ENCODE peak calls at places on chromosomes 6 and 20, in nine cellular contexts. E is GM13977, L is neural crest cell, D is fibroblast of mammary gland, U is coronary artery, C is lower leg skin, O is tibial artery, S is adrenal gland, T is astrocyte. P is an unnamed sample.

GRCh38 chr6:144559865-144560603 is 274.9 kb downstream of the UTRN start:
- DNase-seq in S (peak; percentile 26), O (no peak), U (no peak), T (peak; percentile 53), L (no peak), E (no peak), D (no peak), C (no peak), P (no peak)

GRCh38 chr20:44057698-44058675 is 129.0 kb downstream of the JPH2 start:
- DNase-seq in C (peak; percentile 10), E (no peak), D (peak; percentile 85), O (no peak), U (no peak), T (peak; percentile 18), S (no peak), L (no peak), P (no peak)

GRCh38 chr20:50824137-50824536 is 29.3 kb downstream of the BCAS4 start:
- DNase-seq in O (peak; percentile 96), E (no peak), C (no peak), D (peak; percentile 93), U (peak; percentile 94), L (no peak), T (peak; percentile 87), S (peak; percentile 78), P (no peak)

GRCh38 chr6:73704260-73704659 is 8.3 kb downstream of the CD109 start:
- DNase-seq in C (peak; percentile 64), S (no peak), O (no peak), D (peak; percentile 100), T (peak; percentile 98), E (no peak), L (no peak), U (no peak), P (no peak)

GRCh38 chr6:46217671-46218131 is 46.9 kb upstream of the ENPP5 start:
- DNase-seq in E (peak; percentile 42), L (no peak), C (peak; percentile 67), D (peak; percentile 93), O (peak; percentile 89), T (no peak), U (peak; percentile 89), S (peak; percentile 78), P (peak; percentile 62)

GRCh38 chr6:16596890-16597331 is 164.3 kb downstream of the ATXN1 start:
- DNase-seq in O (no peak), C (no peak), D (no peak), E (no peak), L (no peak), S (no peak), T (no peak), U (no peak), P (no peak)

GRCh38 chr6:170178561-170179477 is 112.1 kb downstream of the DLL1 start:
- DNase-seq in D (peak; percentile 85), U (peak; percentile 62), S (peak; percentile 18), C (peak; percentile 85), E (peak; percentile 31), O (no peak), T (peak; percentile 63), L (no peak), P (no peak)

GRCh38 chr6:96542702-96543101 is 20.2 kb upstream of the FHL5 start:
- DNase-seq in U (no peak), S (no peak), O (no peak), E (no peak), L (no peak), C (no peak), D (peak; percentile 15), T (no peak), P (no peak)

GRCh38 chr20:19962958-19963357 is 54.2 kb upstream of the NAA20 start:
- DNase-seq in E (no peak), S (no peak), U (no peak), D (no peak), C (no peak), L (no peak), T (no peak), O (no peak), P (no peak)

GRCh38 chr20:63027425-63028389 is 20.9 kb upstream of the BHLHE23 start:
- DNase-seq in C (no peak), S (no peak), U (no peak), L (no peak), D (no peak), O (no peak), E (peak; percentile 76), T (no peak), P (no peak)

GRCh38 chr6:111985202-111985731 is 68.6 kb upstream of the CCN6 start:
- DNase-seq in E (no peak), O (no peak), U (no peak), S (no peak), L (no peak), D (peak; percentile 94), T (peak; percentile 99), C (peak; percentile 39), P (no peak)

GRCh38 chr20:38115205-38115604 is 49.9 kb downstream of the TGM2 start:
- DNase-seq in D (no peak), L (no peak), T (no peak), E (no peak), C (no peak), U (no peak), S (peak; percentile 16), O (no peak), P (no peak)

GRCh38 chr20:38112943-38113294 is 52.2 kb downstream of the TGM2 start:
- DNase-seq in C (no peak), U (no peak), E (no peak), D (no peak), L (no peak), T (no peak), O (no peak), S (no peak), P (no peak)

GRCh38 chr20:38114353-38114791 is 50.7 kb downstream of the TGM2 start:
- DNase-seq in T (peak; percentile 70), O (no peak), U (no peak), D (peak; percentile 65), S (peak; percentile 20), E (no peak), C (no peak), L (no peak), P (no peak)

GRCh38 chr20:38112249-38112942 is 52.7 kb downstream of the TGM2 start:
- DNase-seq in D (no peak), T (no peak), S (peak; percentile 18), C (no peak), O (no peak), E (no peak), L (no peak), U (no peak), P (no peak)

GRCh38 chr20:38113401-38114325 is 51.4 kb downstream of the TGM2 start:
- DNase-seq in C (no peak), U (no peak), O (no peak), S (peak; percentile 33), E (no peak), T (no peak), D (no peak), L (no peak), P (no peak)
- TF ChIP-seq CTCF in C (no peak), U (no peak), O (no peak), S (no peak), E (peak; percentile 50), T (peak; percentile 21), D (peak; percentile 15), L (peak; percentile 46), P (peak; percentile 35)

GRCh38 chr20:7025635-7026034 is 258.1 kb downstream of the BMP2 start:
- DNase-seq in D (no peak), E (no peak), U (no peak), O (no peak), C (no peak), L (no peak), T (no peak), S (no peak), P (no peak)

GRCh38 chr20:7029005-7029404 is 261.5 kb downstream of the BMP2 start:
- DNase-seq in L (no peak), U (no peak), T (no peak), D (no peak), C (no peak), O (no peak), E (no peak), S (no peak), P (no peak)

DNA sequence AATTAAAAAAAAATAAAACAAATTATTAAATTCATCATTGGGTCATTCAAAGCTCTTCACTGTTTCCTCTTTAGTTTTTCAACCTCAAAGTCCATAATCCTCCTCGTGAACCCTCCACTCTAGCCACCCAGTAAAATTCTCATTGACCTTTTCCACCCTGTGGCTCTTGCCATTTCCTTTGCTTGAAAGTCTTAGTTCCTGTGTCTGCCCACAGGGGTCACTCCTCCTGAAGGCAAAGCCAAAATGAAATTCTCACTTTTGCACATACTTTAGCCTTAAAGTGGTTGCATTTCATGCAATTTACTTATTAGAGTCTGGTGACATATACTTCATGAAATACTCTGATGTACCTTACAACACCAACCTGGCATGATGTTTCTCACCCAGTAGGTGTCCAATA is 263.7 kb downstream of the BMP2 start:
- DNase-seq in T (no peak), U (no peak), L (no peak), C (no peak), S (no peak), E (no peak), D (no peak), O (no peak), P (no peak)
- TF ChIP-seq CTCF in T (no peak), U (no peak), L (peak; percentile 36), C (no peak), S (no peak), E (peak; percentile 39), D (peak; percentile 10), O (no peak), P (no peak)

GRCh38 chr6:42396720-42397119 is 55.0 kb downstream of the TRERF1 start:
- DNase-seq in C (no peak), E (no peak), S (no peak), D (no peak), U (no peak), L (no peak), T (no peak), O (peak; percentile 13), P (no peak)
- TF ChIP-seq CTCF in C (no peak), E (no peak), S (no peak), D (no peak), U (no peak), L (no peak), T (no peak), O (no peak), P (peak; percentile 11)

GRCh38 chr6:70622426-70622825 is 45.3 kb upstream of the SMAP1 start:
- DNase-seq in C (no peak), T (no peak), L (no peak), E (no peak), U (no peak), D (peak; percentile 15), O (no peak), S (no peak), P (no peak)

GRCh38 chr6:70627500-70628254 is 40.0 kb upstream of the SMAP1 start:
- DNase-seq in E (no peak), O (no peak), L (no peak), C (no peak), D (no peak), U (no peak), S (no peak), T (no peak), P (no peak)
- TF ChIP-seq CTCF in E (no peak), O (no peak), L (no peak), C (no peak), D (no peak), U (no peak), S (no peak), T (no peak), P (no peak)

GRCh38 chr6:140579918-140580317 is 1205.5 kb upstream of the CITED2 start:
- DNase-seq in L (no peak), T (no peak), D (no peak), C (no peak), O (no peak), S (no peak), E (no peak), U (no peak), P (no peak)
- TF ChIP-seq CTCF in L (no peak), T (no peak), D (no peak), C (no peak), O (no peak), S (no peak), E (no peak), U (no peak), P (no peak)